ENCODE peak calls at places on chromosomes 16 and 17, in eight cellular contexts. One of them, this sample, is unnamed.

GRCh38 chr17:20010099-20010863 is 1.1 kb downstream of the SPECC1 start:
- DNase-seq in activated B cell treated with CpG ODN at 0.5 μM for 24 hours: no peak
- DNase-seq in lower leg skin: no peak
- DNase-seq in gastrocnemius medialis: no peak
- DNase-seq in cardiac muscle cell: peak
- DNase-seq in nephron progenitor cell: no peak
- DNase-seq in AG09309: peak
- DNase-seq in CD4-positive, alpha-beta T cell: no peak
- DNase-seq in this sample: no peak

GRCh38 chr17:70159980-70160379 is 9.4 kb upstream of the KCNJ2 start:
- DNase-seq in CD4-positive, alpha-beta T cell: no peak
- DNase-seq in gastrocnemius medialis: no peak
- DNase-seq in lower leg skin: no peak
- DNase-seq in AG09309: no peak
- DNase-seq in cardiac muscle cell: no peak
- DNase-seq in activated B cell treated with CpG ODN at 0.5 μM for 24 hours: no peak
- DNase-seq in nephron progenitor cell: no peak
- DNase-seq in this sample: no peak

GRCh38 chr17:8366231-8366630 is 10.3 kb downstream of the KRABD2 start:
- DNase-seq in CD4-positive, alpha-beta T cell: no peak
- DNase-seq in gastrocnemius medialis: no peak
- DNase-seq in cardiac muscle cell: no peak
- DNase-seq in nephron progenitor cell: no peak
- DNase-seq in activated B cell treated with CpG ODN at 0.5 μM for 24 hours: no peak
- DNase-seq in lower leg skin: no peak
- DNase-seq in AG09309: no peak
- DNase-seq in this sample: no peak

GRCh38 chr16:52994942-52995341 is 57.8 kb downstream of the CHD9NB start:
- DNase-seq in CD4-positive, alpha-beta T cell: no peak
- DNase-seq in cardiac muscle cell: no peak
- DNase-seq in nephron progenitor cell: no peak
- DNase-seq in lower leg skin: no peak
- DNase-seq in activated B cell treated with CpG ODN at 0.5 μM for 24 hours: no peak
- DNase-seq in gastrocnemius medialis: no peak
- DNase-seq in AG09309: no peak
- DNase-seq in this sample: no peak

GRCh38 chr16:11621920-11622651 is 35.4 kb upstream of the LITAF start:
- DNase-seq in nephron progenitor cell: peak
- DNase-seq in activated B cell treated with CpG ODN at 0.5 μM for 24 hours: peak
- DNase-seq in CD4-positive, alpha-beta T cell: peak
- DNase-seq in cardiac muscle cell: no peak
- DNase-seq in gastrocnemius medialis: no peak
- DNase-seq in lower leg skin: no peak
- DNase-seq in AG09309: no peak
- DNase-seq in this sample: peak

GRCh38 chr17:34386925-34387550 is 24.0 kb upstream of the CCL1 start:
- DNase-seq in activated B cell treated with CpG ODN at 0.5 μM for 24 hours: no peak
- DNase-seq in nephron progenitor cell: no peak
- DNase-seq in CD4-positive, alpha-beta T cell: no peak
- DNase-seq in lower leg skin: no peak
- DNase-seq in cardiac muscle cell: no peak
- DNase-seq in AG09309: peak
- DNase-seq in gastrocnemius medialis: no peak
- DNase-seq in this sample: no peak

GRCh38 chr17:77634710-77635109 is 323.8 kb upstream of the TNRC6C start:
- DNase-seq in cardiac muscle cell: no peak
- DNase-seq in nephron progenitor cell: no peak
- DNase-seq in CD4-positive, alpha-beta T cell: no peak
- DNase-seq in activated B cell treated with CpG ODN at 0.5 μM for 24 hours: no peak
- DNase-seq in gastrocnemius medialis: no peak
- DNase-seq in AG09309: no peak
- DNase-seq in lower leg skin: peak
- DNase-seq in this sample: peak

GRCh38 chr17:51508048-51508447 is 247.7 kb downstream of the UTP18 start:
- DNase-seq in gastrocnemius medialis: no peak
- DNase-seq in nephron progenitor cell: no peak
- DNase-seq in cardiac muscle cell: no peak
- DNase-seq in lower leg skin: no peak
- DNase-seq in AG09309: no peak
- DNase-seq in activated B cell treated with CpG ODN at 0.5 μM for 24 hours: no peak
- DNase-seq in CD4-positive, alpha-beta T cell: no peak
- DNase-seq in this sample: no peak

GRCh38 chr16:30354423-30355143 is 525 bp downstream of the CD2BP2 start:
- DNase-seq in gastrocnemius medialis: no peak
- DNase-seq in nephron progenitor cell: peak
- DNase-seq in cardiac muscle cell: peak
- DNase-seq in activated B cell treated with CpG ODN at 0.5 μM for 24 hours: no peak
- DNase-seq in lower leg skin: no peak
- DNase-seq in AG09309: no peak
- DNase-seq in CD4-positive, alpha-beta T cell: no peak
- DNase-seq in this sample: no peak

GRCh38 chr16:56269276-56269675 is 78.0 kb downstream of the GNAO1 start:
- DNase-seq in cardiac muscle cell: no peak
- DNase-seq in AG09309: no peak
- DNase-seq in activated B cell treated with CpG ODN at 0.5 μM for 24 hours: no peak
- DNase-seq in CD4-positive, alpha-beta T cell: no peak
- DNase-seq in lower leg skin: no peak
- DNase-seq in nephron progenitor cell: no peak
- DNase-seq in gastrocnemius medialis: no peak
- DNase-seq in this sample: no peak

GRCh38 chr16:53216798-53217197 is 162.0 kb downstream of the CHD9 start:
- DNase-seq in AG09309: no peak
- DNase-seq in CD4-positive, alpha-beta T cell: no peak
- DNase-seq in lower leg skin: no peak
- DNase-seq in cardiac muscle cell: no peak
- DNase-seq in nephron progenitor cell: no peak
- DNase-seq in gastrocnemius medialis: no peak
- DNase-seq in activated B cell treated with CpG ODN at 0.5 μM for 24 hours: no peak
- DNase-seq in this sample: no peak

GRCh38 chr16:56710181-56710737 is 19.7 kb upstream of the NUP93 start:
- DNase-seq in nephron progenitor cell: no peak
- DNase-seq in activated B cell treated with CpG ODN at 0.5 μM for 24 hours: no peak
- DNase-seq in lower leg skin: peak
- DNase-seq in AG09309: no peak
- DNase-seq in cardiac muscle cell: no peak
- DNase-seq in CD4-positive, alpha-beta T cell: no peak
- DNase-seq in gastrocnemius medialis: no peak
- DNase-seq in this sample: no peak

GRCh38 chr16:50879873-50880695 is 138.2 kb downstream of the CYLD start:
- DNase-seq in activated B cell treated with CpG ODN at 0.5 μM for 24 hours: no peak
- DNase-seq in gastrocnemius medialis: no peak
- DNase-seq in CD4-positive, alpha-beta T cell: no peak
- DNase-seq in lower leg skin: no peak
- DNase-seq in nephron progenitor cell: peak
- DNase-seq in AG09309: no peak
- DNase-seq in cardiac muscle cell: peak
- DNase-seq in this sample: no peak
- TF ChIP-seq CTCF in activated B cell treated with CpG ODN at 0.5 μM for 24 hours: no peak
- TF ChIP-seq CTCF in gastrocnemius medialis: no peak
- TF ChIP-seq CTCF in CD4-positive, alpha-beta T cell: no peak
- TF ChIP-seq CTCF in lower leg skin: no peak
- TF ChIP-seq CTCF in nephron progenitor cell: no peak
- TF ChIP-seq CTCF in AG09309: no peak
- TF ChIP-seq CTCF in cardiac muscle cell: no peak
- TF ChIP-seq CTCF in this sample: no peak

GRCh38 chr16:50704245-50704644 is 10.8 kb downstream of the NOD2 start:
- DNase-seq in AG09309: no peak
- DNase-seq in lower leg skin: no peak
- DNase-seq in activated B cell treated with CpG ODN at 0.5 μM for 24 hours: no peak
- DNase-seq in CD4-positive, alpha-beta T cell: no peak
- DNase-seq in cardiac muscle cell: no peak
- DNase-seq in nephron progenitor cell: no peak
- DNase-seq in gastrocnemius medialis: no peak
- DNase-seq in this sample: no peak
- TF ChIP-seq CTCF in AG09309: no peak
- TF ChIP-seq CTCF in lower leg skin: no peak
- TF ChIP-seq CTCF in activated B cell treated with CpG ODN at 0.5 μM for 24 hours: no peak
- TF ChIP-seq CTCF in CD4-positive, alpha-beta T cell: no peak
- TF ChIP-seq CTCF in cardiac muscle cell: no peak
- TF ChIP-seq CTCF in nephron progenitor cell: no peak
- TF ChIP-seq CTCF in gastrocnemius medialis: no peak
- TF ChIP-seq CTCF in this sample: no peak

GRCh38 chr16:67260426-67261063 is 11.8 kb downstream of the SLC9A5 start:
- DNase-seq in AG09309: no peak
- DNase-seq in activated B cell treated with CpG ODN at 0.5 μM for 24 hours: no peak
- DNase-seq in cardiac muscle cell: peak
- DNase-seq in nephron progenitor cell: no peak
- DNase-seq in CD4-positive, alpha-beta T cell: no peak
- DNase-seq in lower leg skin: no peak
- DNase-seq in gastrocnemius medialis: peak
- DNase-seq in this sample: peak

GRCh38 chr16:67256701-67257230 is 8.0 kb downstream of the SLC9A5 start:
- DNase-seq in activated B cell treated with CpG ODN at 0.5 μM for 24 hours: no peak
- DNase-seq in CD4-positive, alpha-beta T cell: no peak
- DNase-seq in cardiac muscle cell: no peak
- DNase-seq in AG09309: no peak
- DNase-seq in nephron progenitor cell: no peak
- DNase-seq in gastrocnemius medialis: no peak
- DNase-seq in lower leg skin: no peak
- DNase-seq in this sample: no peak

GRCh38 chr16:67258160-67258835 is 9.5 kb downstream of the SLC9A5 start:
- DNase-seq in gastrocnemius medialis: no peak
- DNase-seq in CD4-positive, alpha-beta T cell: no peak
- DNase-seq in lower leg skin: no peak
- DNase-seq in activated B cell treated with CpG ODN at 0.5 μM for 24 hours: no peak
- DNase-seq in cardiac muscle cell: no peak
- DNase-seq in nephron progenitor cell: no peak
- DNase-seq in AG09309: no peak
- DNase-seq in this sample: no peak

GRCh38 chr16:67257486-67258159 is 8.8 kb downstream of the SLC9A5 start:
- DNase-seq in CD4-positive, alpha-beta T cell: no peak
- DNase-seq in cardiac muscle cell: no peak
- DNase-seq in lower leg skin: no peak
- DNase-seq in activated B cell treated with CpG ODN at 0.5 μM for 24 hours: no peak
- DNase-seq in nephron progenitor cell: no peak
- DNase-seq in gastrocnemius medialis: no peak
- DNase-seq in AG09309: no peak
- DNase-seq in this sample: no peak

DNA sequence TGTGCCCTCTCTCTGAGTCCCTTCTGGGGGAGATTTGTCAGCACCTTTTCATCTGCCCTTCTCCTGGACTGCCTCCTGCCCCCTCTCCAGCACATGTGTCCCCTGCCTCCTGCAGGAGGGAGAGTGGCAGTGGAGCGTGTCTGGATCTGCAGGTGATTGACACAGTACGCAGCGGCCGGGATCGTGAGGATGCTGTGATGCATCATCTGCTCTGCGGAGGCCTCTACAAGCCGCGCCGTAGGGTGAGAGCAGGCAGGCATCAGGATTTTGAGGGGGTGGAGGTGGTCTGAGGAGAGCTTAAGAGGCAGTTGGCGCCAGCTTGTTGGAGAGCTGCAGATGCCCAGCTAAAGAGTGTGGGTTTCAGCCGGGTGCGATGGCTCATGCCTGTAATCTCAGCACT is 10.9 kb downstream of the SLC9A5 start:
- DNase-seq in nephron progenitor cell: no peak
- DNase-seq in AG09309: no peak
- DNase-seq in CD4-positive, alpha-beta T cell: no peak
- DNase-seq in lower leg skin: no peak
- DNase-seq in cardiac muscle cell: no peak
- DNase-seq in gastrocnemius medialis: no peak
- DNase-seq in activated B cell treated with CpG ODN at 0.5 μM for 24 hours: no peak
- DNase-seq in this sample: no peak
- TF ChIP-seq CTCF in nephron progenitor cell: no peak
- TF ChIP-seq CTCF in AG09309: no peak
- TF ChIP-seq CTCF in CD4-positive, alpha-beta T cell: no peak
- TF ChIP-seq CTCF in lower leg skin: no peak
- TF ChIP-seq CTCF in cardiac muscle cell: no peak
- TF ChIP-seq CTCF in gastrocnemius medialis: no peak
- TF ChIP-seq CTCF in activated B cell treated with CpG ODN at 0.5 μM for 24 hours: no peak
- TF ChIP-seq CTCF in this sample: no peak

GRCh38 chr17:64941761-64942160 is 22.5 kb upstream of the LRRC37A3 start:
- DNase-seq in lower leg skin: no peak
- DNase-seq in gastrocnemius medialis: no peak
- DNase-seq in CD4-positive, alpha-beta T cell: no peak
- DNase-seq in nephron progenitor cell: no peak
- DNase-seq in activated B cell treated with CpG ODN at 0.5 μM for 24 hours: no peak
- DNase-seq in cardiac muscle cell: no peak
- DNase-seq in AG09309: no peak
- DNase-seq in this sample: no peak

GRCh38 chr17:64938290-64938689 is 19.0 kb upstream of the LRRC37A3 start:
- DNase-seq in AG09309: no peak
- DNase-seq in lower leg skin: no peak
- DNase-seq in nephron progenitor cell: no peak
- DNase-seq in CD4-positive, alpha-beta T cell: no peak
- DNase-seq in gastrocnemius medialis: no peak
- DNase-seq in cardiac muscle cell: no peak
- DNase-seq in activated B cell treated with CpG ODN at 0.5 μM for 24 hours: no peak
- DNase-seq in this sample: no peak

GRCh38 chr17:64940055-64940454 is 20.8 kb upstream of the LRRC37A3 start:
- DNase-seq in lower leg skin: peak
- DNase-seq in gastrocnemius medialis: no peak
- DNase-seq in cardiac muscle cell: no peak
- DNase-seq in nephron progenitor cell: no peak
- DNase-seq in activated B cell treated with CpG ODN at 0.5 μM for 24 hours: no peak
- DNase-seq in AG09309: no peak
- DNase-seq in CD4-positive, alpha-beta T cell: no peak
- DNase-seq in this sample: no peak

GRCh38 chr17:64941045-64941444 is 21.8 kb upstream of the LRRC37A3 start:
- DNase-seq in CD4-positive, alpha-beta T cell: no peak
- DNase-seq in cardiac muscle cell: no peak
- DNase-seq in gastrocnemius medialis: no peak
- DNase-seq in AG09309: no peak
- DNase-seq in activated B cell treated with CpG ODN at 0.5 μM for 24 hours: no peak
- DNase-seq in nephron progenitor cell: no peak
- DNase-seq in lower leg skin: no peak
- DNase-seq in this sample: no peak

DNA sequence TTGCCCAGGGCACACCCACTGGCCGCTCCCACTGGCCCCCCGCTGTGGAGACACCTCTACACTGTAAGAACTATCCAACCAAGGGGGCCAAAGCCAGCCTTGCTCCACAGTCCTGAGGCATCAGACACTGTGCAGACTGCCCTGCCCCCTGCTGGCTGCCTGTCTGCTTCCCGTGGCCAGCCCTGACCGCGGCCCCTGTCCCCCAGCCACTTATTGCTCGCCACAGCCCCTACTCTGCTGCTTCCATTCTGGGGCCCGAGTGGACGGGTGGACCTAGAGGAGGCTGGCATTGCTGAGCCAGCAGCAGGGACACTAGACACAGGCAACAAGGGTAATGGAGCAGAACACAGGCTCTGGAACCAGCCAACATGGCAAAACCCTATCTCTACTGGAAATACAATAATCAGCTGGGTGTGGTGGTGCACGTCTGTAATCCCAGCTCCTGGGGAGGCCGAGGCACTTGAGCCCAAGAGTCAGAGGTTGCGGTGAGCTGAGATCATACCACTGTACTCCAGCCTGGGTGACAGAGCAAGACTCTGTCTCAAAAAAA is 19.7 kb upstream of the LRRC37A3 start:
- DNase-seq in AG09309: no peak
- DNase-seq in lower leg skin: peak
- DNase-seq in cardiac muscle cell: peak
- DNase-seq in nephron progenitor cell: peak
- DNase-seq in CD4-positive, alpha-beta T cell: no peak
- DNase-seq in gastrocnemius medialis: no peak
- DNase-seq in activated B cell treated with CpG ODN at 0.5 μM for 24 hours: peak
- DNase-seq in this sample: peak
- TF ChIP-seq CTCF in AG09309: peak
- TF ChIP-seq CTCF in lower leg skin: no peak
- TF ChIP-seq CTCF in cardiac muscle cell: peak
- TF ChIP-seq CTCF in nephron progenitor cell: peak
- TF ChIP-seq CTCF in CD4-positive, alpha-beta T cell: peak
- TF ChIP-seq CTCF in gastrocnemius medialis: peak
- TF ChIP-seq CTCF in activated B cell treated with CpG ODN at 0.5 μM for 24 hours: no peak
- TF ChIP-seq CTCF in this sample: peak